ENCODE peak calls at places on chromosomes 1 and 21, in seven cellular contexts. L is H1, F is K562, V is HCT116, N is sigmoid colon, W is transverse colon, U is GM23338. D is an unnamed sample.

GRCh38 chr1:11125931-11126330 is 26.3 kb upstream of the EXOSC10 start:
- DNase-seq in L (no peak), F (no peak), V (no peak), N (no peak), W (no peak), U (no peak), D (no peak)

GRCh38 chr1:206923009-206923960 is 1.5 kb upstream of the FCMR start:
- DNase-seq in L (no peak), F (no peak), V (no peak), N (no peak), W (peak; percentile 67), U (no peak), D (no peak)

GRCh38 chr1:14924012-14924452 is 229.5 kb upstream of the TMEM51 start:
- DNase-seq in L (no peak), F (peak; percentile 98), V (peak; percentile 6), N (peak; percentile 89), W (peak; percentile 67), U (peak; percentile 64), D (no peak)

GRCh38 chr21:41506526-41507520 is 1.1 kb downstream of the TMPRSS2 start:
- DNase-seq in L (no peak), F (no peak), V (no peak), N (no peak), W (peak; percentile 56), U (peak; percentile 63), D (no peak)

GRCh38 chr1:209349372-209350324 is 233.9 kb upstream of the CAMK1G start:
- DNase-seq in L (no peak), F (no peak), V (no peak), N (no peak), W (no peak), U (no peak), D (no peak)

GRCh38 chr1:182671779-182672486 is 12.5 kb downstream of the RGS8 start:
- DNase-seq in L (no peak), F (no peak), V (no peak), N (no peak), W (no peak), U (no peak), D (no peak)

GRCh38 chr1:206472454-206472853 is 2.2 kb downstream of the IKBKE start:
- DNase-seq in L (no peak), F (no peak), V (no peak), N (no peak), W (peak; percentile 33), U (peak; percentile 51), D (no peak)

GRCh38 chr1:27299385-27300252 is 22.3 kb upstream of the TMEM222 start:
- DNase-seq in L (no peak), F (no peak), V (no peak), N (peak; percentile 95), W (peak; percentile 70), U (peak; percentile 64), D (peak; percentile 98)

GRCh38 chr1:115654663-115655306 is 13.0 kb downstream of the VANGL1 start:
- DNase-seq in L (no peak), F (no peak), V (no peak), N (no peak), W (no peak), U (peak; percentile 51), D (no peak)

GRCh38 chr1:246988316-246988715 is 19.5 kb downstream of the ZNF695 start:
- DNase-seq in L (no peak), F (no peak), V (no peak), N (no peak), W (no peak), U (peak; percentile 16), D (no peak)

GRCh38 chr1:100353988-100354387 is 1.7 kb downstream of the CDC14A start:
- DNase-seq in L (no peak), F (no peak), V (peak; percentile 50), N (no peak), W (no peak), U (peak; percentile 59), D (no peak)

GRCh38 chr1:9561429-9561828 is 22.2 kb downstream of the SLC25A33 start:
- DNase-seq in L (no peak), F (peak; percentile 56), V (no peak), N (peak; percentile 73), W (peak; percentile 45), U (no peak), D (no peak)

GRCh38 chr1:5744911-5745431 is 247.3 kb downstream of the NPHP4 start:
- DNase-seq in L (no peak), F (no peak), V (no peak), N (peak; percentile 28), W (no peak), U (no peak), D (no peak)

GRCh38 chr21:25614441-25614840 is 7.2 kb upstream of the MRPL39 start:
- DNase-seq in L (no peak), F (no peak), V (no peak), N (no peak), W (no peak), U (no peak), D (no peak)

GRCh38 chr1:2300851-2301606 is 72.9 kb downstream of the SKI start:
- DNase-seq in L (no peak), F (no peak), V (no peak), N (peak; percentile 91), W (peak; percentile 86), U (no peak), D (no peak)

GRCh38 chr1:55421317-55421716 is 206.2 kb upstream of the USP24 start:
- DNase-seq in L (no peak), F (no peak), V (peak; percentile 23), N (no peak), W (no peak), U (no peak), D (no peak)

GRCh38 chr1:6077506-6077905 is 31.8 kb downstream of the KCNAB2 start:
- DNase-seq in L (no peak), F (no peak), V (no peak), N (no peak), W (no peak), U (no peak), D (no peak)

GRCh38 chr21:26123012-26123411 is 47.6 kb downstream of the APP start:
- DNase-seq in L (no peak), F (no peak), V (no peak), N (no peak), W (no peak), U (no peak), D (no peak)

GRCh38 chr1:9402717-9403116 is 110.0 kb downstream of the SPSB1 start:
- DNase-seq in L (no peak), F (no peak), V (no peak), N (no peak), W (no peak), U (no peak), D (no peak)

GRCh38 chr1:28326980-28327379 is 1.9 kb upstream of the MED18 start:
- DNase-seq in L (no peak), F (no peak), V (no peak), N (no peak), W (no peak), U (no peak), D (no peak)

GRCh38 chr21:36773111-36773510 is 74.2 kb downstream of the SIM2 start:
- DNase-seq in L (no peak), F (no peak), V (no peak), N (peak; percentile 70), W (peak; percentile 82), U (no peak), D (no peak)

GRCh38 chr1:158087320-158087927 is 93.3 kb upstream of the CD1D start:
- DNase-seq in L (peak; percentile 63), F (peak; percentile 87), V (peak; percentile 70), N (peak; percentile 78), W (peak; percentile 40), U (peak; percentile 95), D (no peak)

DNA sequence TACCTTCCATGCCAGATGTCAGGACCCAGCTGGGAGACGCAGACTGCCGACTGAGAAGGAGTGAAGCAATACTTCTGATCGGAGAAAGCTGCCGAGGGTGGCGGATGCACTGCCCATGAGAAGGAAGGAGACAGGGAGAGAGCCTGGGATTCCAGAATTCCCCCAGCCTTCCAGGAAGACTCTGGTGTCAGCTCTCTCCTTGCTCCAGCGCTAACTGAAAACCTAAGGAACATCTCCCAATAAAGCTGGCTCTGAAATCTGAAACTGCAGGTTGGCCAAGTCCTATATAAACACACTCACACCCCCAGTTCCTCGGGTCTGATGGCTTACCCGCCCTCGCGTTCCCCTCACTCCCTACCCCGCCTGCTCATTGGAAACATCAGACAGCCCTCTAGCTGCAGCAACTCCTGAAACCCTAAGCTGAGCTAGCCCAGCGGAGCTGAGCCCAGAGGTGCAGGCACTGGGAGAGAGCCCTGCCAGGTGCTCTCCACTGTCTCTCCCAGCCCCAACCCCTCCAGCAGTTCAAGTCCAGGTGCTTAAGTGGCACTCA is 52.3 kb downstream of the PLEKHA6 start:
- DNase-seq in L (no peak), F (no peak), V (no peak), N (peak; percentile 81), W (no peak), U (peak; percentile 77), D (no peak)
- TF ChIP-seq CTCF in L (no peak), F (no peak), V (no peak), N (no peak), W (no peak), U (no peak), D (peak; percentile 24)

GRCh38 chr1:185157599-185158469 is 867 bp downstream of the SWT1 start:
- DNase-seq in L (no peak), F (no peak), V (no peak), N (no peak), W (no peak), U (peak; percentile 24), D (no peak)
- TF ChIP-seq POLR2AphosphoS5 in L (no peak), F (no peak), V (no peak), N (no peak), W (no peak), U (no peak), D (no peak)

DNA sequence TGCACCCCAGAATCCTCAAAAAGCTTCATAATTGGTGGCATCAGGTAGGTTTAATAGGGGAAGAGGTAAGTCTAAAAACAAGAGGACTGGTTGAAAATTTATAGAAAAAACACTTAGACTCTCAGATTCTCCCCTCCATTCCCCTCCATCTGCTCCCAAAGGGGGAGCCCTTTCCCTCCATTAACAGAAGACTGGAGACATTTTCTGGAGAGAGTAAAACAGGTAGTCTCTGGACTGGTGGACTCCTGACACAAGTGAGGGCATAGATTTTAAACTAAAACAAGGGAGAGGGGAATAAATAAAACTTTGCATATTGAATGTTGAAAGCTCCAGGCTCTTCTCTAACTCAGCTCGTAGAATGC is 54.0 kb upstream of the IPO9 start:
- DNase-seq in L (no peak), F (no peak), V (no peak), N (no peak), W (no peak), U (no peak), D (no peak)
- TF ChIP-seq CTCF in L (no peak), F (no peak), V (no peak), N (no peak), W (no peak), U (peak; percentile 29), D (no peak)

DNA sequence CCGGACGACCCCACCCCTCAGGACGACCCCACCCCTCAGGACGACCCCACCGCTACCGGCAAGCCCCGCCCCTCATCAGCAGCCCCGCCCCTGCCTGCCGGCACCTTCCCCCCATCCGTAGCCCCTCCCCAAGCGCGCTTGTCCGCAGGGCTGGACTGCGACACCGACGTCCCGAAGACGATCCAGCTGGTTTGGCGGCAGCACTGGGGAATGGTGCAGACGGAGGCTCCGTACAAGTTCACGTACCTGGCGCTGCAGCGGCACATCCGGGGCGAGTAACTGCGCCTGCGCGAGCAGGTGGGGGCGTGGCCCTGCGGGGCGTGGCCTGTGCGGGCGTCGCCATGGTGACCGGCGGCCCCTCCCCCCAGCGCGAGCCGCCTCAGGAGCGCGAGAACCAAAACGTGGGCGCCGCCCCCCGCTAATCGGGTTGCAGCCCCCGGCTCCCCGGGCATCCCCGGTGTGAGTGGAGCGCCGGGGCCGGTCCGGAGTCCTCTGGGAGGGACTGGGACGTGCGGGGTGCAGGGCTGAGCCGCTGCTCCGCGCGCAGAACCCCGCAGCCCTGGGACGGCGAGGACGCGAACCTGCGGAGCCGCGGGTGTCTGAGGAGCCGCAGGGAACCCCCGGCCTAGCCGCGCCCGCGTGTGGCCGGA is 4.9 kb downstream of the RNF223 start:
- DNase-seq in L (peak; percentile 68), F (peak; percentile 94), V (peak; percentile 65), N (no peak), W (peak; percentile 92), U (peak; percentile 82), D (no peak)
- TF ChIP-seq POLR2AphosphoS5 in L (no peak), F (no peak), V (peak; percentile 55), N (no peak), W (peak; percentile 82), U (no peak), D (no peak)

D was measured in vagina.